ENCODE peak calls at places on chromosome 21, in six cellular contexts. One of them, this sample, is unnamed.

GRCh38 chr21:39386194-39386593 is 37.3 kb upstream of the HMGN1 start:
- DNase-seq in stimulated activated CD8-positive, alpha-beta memory T cell treated with anti-CD3 and anti-CD28 coated beads, Interleukin-4, amount 100 ng/mL, for 1 hour: no peak
- DNase-seq in tibial nerve: no peak
- DNase-seq in CD8-positive, alpha-beta memory T cell: no peak
- DNase-seq in activated CD8-positive, alpha-beta T cell treated with anti-CD3 and anti-CD28 coated beads for 36 hours: no peak
- DNase-seq in hypothalamus: peak; percentile 9
- DNase-seq in this sample: no peak

GRCh38 chr21:39345440-39345839 is 3.4 kb downstream of the HMGN1 start:
- DNase-seq in stimulated activated CD8-positive, alpha-beta memory T cell treated with anti-CD3 and anti-CD28 coated beads, Interleukin-4, amount 100 ng/mL, for 1 hour: no peak
- DNase-seq in tibial nerve: no peak
- DNase-seq in CD8-positive, alpha-beta memory T cell: no peak
- DNase-seq in activated CD8-positive, alpha-beta T cell treated with anti-CD3 and anti-CD28 coated beads for 36 hours: no peak
- DNase-seq in hypothalamus: no peak
- DNase-seq in this sample: no peak

GRCh38 chr21:15730484-15731242 is 881 bp downstream of the USP25 start:
- DNase-seq in stimulated activated CD8-positive, alpha-beta memory T cell treated with anti-CD3 and anti-CD28 coated beads, Interleukin-4, amount 100 ng/mL, for 1 hour: no peak
- DNase-seq in tibial nerve: no peak
- DNase-seq in CD8-positive, alpha-beta memory T cell: no peak
- DNase-seq in activated CD8-positive, alpha-beta T cell treated with anti-CD3 and anti-CD28 coated beads for 36 hours: no peak
- DNase-seq in hypothalamus: no peak
- DNase-seq in this sample: no peak

GRCh38 chr21:36073181-36073580 is 3.4 kb downstream of the CBR1 start:
- DNase-seq in stimulated activated CD8-positive, alpha-beta memory T cell treated with anti-CD3 and anti-CD28 coated beads, Interleukin-4, amount 100 ng/mL, for 1 hour: no peak
- DNase-seq in tibial nerve: no peak
- DNase-seq in CD8-positive, alpha-beta memory T cell: no peak
- DNase-seq in activated CD8-positive, alpha-beta T cell treated with anti-CD3 and anti-CD28 coated beads for 36 hours: no peak
- DNase-seq in hypothalamus: no peak
- DNase-seq in this sample: no peak

GRCh38 chr21:45051580-45052434 is 22.6 kb upstream of the ADARB1 start:
- DNase-seq in stimulated activated CD8-positive, alpha-beta memory T cell treated with anti-CD3 and anti-CD28 coated beads, Interleukin-4, amount 100 ng/mL, for 1 hour: no peak
- DNase-seq in tibial nerve: no peak
- DNase-seq in CD8-positive, alpha-beta memory T cell: no peak
- DNase-seq in activated CD8-positive, alpha-beta T cell treated with anti-CD3 and anti-CD28 coated beads for 36 hours: no peak
- DNase-seq in hypothalamus: no peak
- DNase-seq in this sample: no peak

GRCh38 chr21:34498623-34499022 is 13.4 kb downstream of the KCNE1 start:
- DNase-seq in stimulated activated CD8-positive, alpha-beta memory T cell treated with anti-CD3 and anti-CD28 coated beads, Interleukin-4, amount 100 ng/mL, for 1 hour: no peak
- DNase-seq in tibial nerve: no peak
- DNase-seq in CD8-positive, alpha-beta memory T cell: no peak
- DNase-seq in activated CD8-positive, alpha-beta T cell treated with anti-CD3 and anti-CD28 coated beads for 36 hours: no peak
- DNase-seq in hypothalamus: no peak
- DNase-seq in this sample: no peak

GRCh38 chr21:21200103-21200938 is 202.1 kb downstream of the NCAM2 start:
- DNase-seq in stimulated activated CD8-positive, alpha-beta memory T cell treated with anti-CD3 and anti-CD28 coated beads, Interleukin-4, amount 100 ng/mL, for 1 hour: no peak
- DNase-seq in tibial nerve: peak; percentile 53
- DNase-seq in CD8-positive, alpha-beta memory T cell: no peak
- DNase-seq in activated CD8-positive, alpha-beta T cell treated with anti-CD3 and anti-CD28 coated beads for 36 hours: peak; percentile 62
- DNase-seq in hypothalamus: no peak
- DNase-seq in this sample: no peak

GRCh38 chr21:34017127-34017961 is 56.0 kb upstream of the MRPS6 start:
- DNase-seq in stimulated activated CD8-positive, alpha-beta memory T cell treated with anti-CD3 and anti-CD28 coated beads, Interleukin-4, amount 100 ng/mL, for 1 hour: no peak
- DNase-seq in tibial nerve: no peak
- DNase-seq in CD8-positive, alpha-beta memory T cell: no peak
- DNase-seq in activated CD8-positive, alpha-beta T cell treated with anti-CD3 and anti-CD28 coated beads for 36 hours: no peak
- DNase-seq in hypothalamus: no peak
- DNase-seq in this sample: no peak

GRCh38 chr21:45974073-45975016 is 7.2 kb upstream of the COL6A1 start:
- DNase-seq in stimulated activated CD8-positive, alpha-beta memory T cell treated with anti-CD3 and anti-CD28 coated beads, Interleukin-4, amount 100 ng/mL, for 1 hour: no peak
- DNase-seq in tibial nerve: no peak
- DNase-seq in CD8-positive, alpha-beta memory T cell: no peak
- DNase-seq in activated CD8-positive, alpha-beta T cell treated with anti-CD3 and anti-CD28 coated beads for 36 hours: peak; percentile 27
- DNase-seq in hypothalamus: no peak
- DNase-seq in this sample: no peak

GRCh38 chr21:25171438-25171837 is 435.8 kb downstream of the MRPL39 start:
- DNase-seq in stimulated activated CD8-positive, alpha-beta memory T cell treated with anti-CD3 and anti-CD28 coated beads, Interleukin-4, amount 100 ng/mL, for 1 hour: no peak
- DNase-seq in tibial nerve: no peak
- DNase-seq in CD8-positive, alpha-beta memory T cell: no peak
- DNase-seq in activated CD8-positive, alpha-beta T cell treated with anti-CD3 and anti-CD28 coated beads for 36 hours: no peak
- DNase-seq in hypothalamus: no peak
- DNase-seq in this sample: no peak

GRCh38 chr21:43305336-43305665 is 121.6 kb downstream of the SIK1 start:
- DNase-seq in stimulated activated CD8-positive, alpha-beta memory T cell treated with anti-CD3 and anti-CD28 coated beads, Interleukin-4, amount 100 ng/mL, for 1 hour: no peak
- DNase-seq in tibial nerve: no peak
- DNase-seq in CD8-positive, alpha-beta memory T cell: no peak
- DNase-seq in activated CD8-positive, alpha-beta T cell treated with anti-CD3 and anti-CD28 coated beads for 36 hours: no peak
- DNase-seq in hypothalamus: no peak
- DNase-seq in this sample: no peak

GRCh38 chr21:32147041-32147440 is 131.8 kb downstream of the MIS18A start:
- DNase-seq in stimulated activated CD8-positive, alpha-beta memory T cell treated with anti-CD3 and anti-CD28 coated beads, Interleukin-4, amount 100 ng/mL, for 1 hour: no peak
- DNase-seq in tibial nerve: no peak
- DNase-seq in CD8-positive, alpha-beta memory T cell: no peak
- DNase-seq in activated CD8-positive, alpha-beta T cell treated with anti-CD3 and anti-CD28 coated beads for 36 hours: no peak
- DNase-seq in hypothalamus: no peak
- DNase-seq in this sample: no peak

GRCh38 chr21:25881524-25882376 is 147.0 kb downstream of the GABPA start:
- DNase-seq in stimulated activated CD8-positive, alpha-beta memory T cell treated with anti-CD3 and anti-CD28 coated beads, Interleukin-4, amount 100 ng/mL, for 1 hour: peak; percentile 21
- DNase-seq in tibial nerve: peak; percentile 60
- DNase-seq in CD8-positive, alpha-beta memory T cell: peak; percentile 32
- DNase-seq in activated CD8-positive, alpha-beta T cell treated with anti-CD3 and anti-CD28 coated beads for 36 hours: peak; percentile 75
- DNase-seq in hypothalamus: peak; percentile 9
- DNase-seq in this sample: peak; percentile 47

GRCh38 chr21:44005593-44005992 is 6.5 kb upstream of the TRAPPC10 start:
- DNase-seq in stimulated activated CD8-positive, alpha-beta memory T cell treated with anti-CD3 and anti-CD28 coated beads, Interleukin-4, amount 100 ng/mL, for 1 hour: no peak
- DNase-seq in tibial nerve: no peak
- DNase-seq in CD8-positive, alpha-beta memory T cell: no peak
- DNase-seq in activated CD8-positive, alpha-beta T cell treated with anti-CD3 and anti-CD28 coated beads for 36 hours: no peak
- DNase-seq in hypothalamus: no peak
- DNase-seq in this sample: no peak

GRCh38 chr21:14718957-14719356 is 172.8 kb upstream of the SAMSN1 start:
- DNase-seq in stimulated activated CD8-positive, alpha-beta memory T cell treated with anti-CD3 and anti-CD28 coated beads, Interleukin-4, amount 100 ng/mL, for 1 hour: no peak
- DNase-seq in tibial nerve: no peak
- DNase-seq in CD8-positive, alpha-beta memory T cell: no peak
- DNase-seq in activated CD8-positive, alpha-beta T cell treated with anti-CD3 and anti-CD28 coated beads for 36 hours: no peak
- DNase-seq in hypothalamus: no peak
- DNase-seq in this sample: no peak

GRCh38 chr21:45317401-45318145 is 29.9 kb upstream of the POFUT2 start:
- DNase-seq in stimulated activated CD8-positive, alpha-beta memory T cell treated with anti-CD3 and anti-CD28 coated beads, Interleukin-4, amount 100 ng/mL, for 1 hour: no peak
- DNase-seq in tibial nerve: no peak
- DNase-seq in CD8-positive, alpha-beta memory T cell: no peak
- DNase-seq in activated CD8-positive, alpha-beta T cell treated with anti-CD3 and anti-CD28 coated beads for 36 hours: no peak
- DNase-seq in hypothalamus: no peak
- DNase-seq in this sample: no peak

GRCh38 chr21:45365608-45366241 is 39.2 kb upstream of the COL18A1 start:
- DNase-seq in stimulated activated CD8-positive, alpha-beta memory T cell treated with anti-CD3 and anti-CD28 coated beads, Interleukin-4, amount 100 ng/mL, for 1 hour: no peak
- DNase-seq in tibial nerve: no peak
- DNase-seq in CD8-positive, alpha-beta memory T cell: no peak
- DNase-seq in activated CD8-positive, alpha-beta T cell treated with anti-CD3 and anti-CD28 coated beads for 36 hours: no peak
- DNase-seq in hypothalamus: no peak
- DNase-seq in this sample: no peak

GRCh38 chr21:44930543-44930981 is 9.3 kb upstream of the SLX9 start:
- DNase-seq in stimulated activated CD8-positive, alpha-beta memory T cell treated with anti-CD3 and anti-CD28 coated beads, Interleukin-4, amount 100 ng/mL, for 1 hour: no peak
- DNase-seq in tibial nerve: no peak
- DNase-seq in CD8-positive, alpha-beta memory T cell: peak; percentile 67
- DNase-seq in activated CD8-positive, alpha-beta T cell treated with anti-CD3 and anti-CD28 coated beads for 36 hours: peak; percentile 89
- DNase-seq in hypothalamus: no peak
- DNase-seq in this sample: no peak

GRCh38 chr21:44681861-44682579 is at the start of gene KRTAP12-1:
- DNase-seq in stimulated activated CD8-positive, alpha-beta memory T cell treated with anti-CD3 and anti-CD28 coated beads, Interleukin-4, amount 100 ng/mL, for 1 hour: no peak
- DNase-seq in tibial nerve: no peak
- DNase-seq in CD8-positive, alpha-beta memory T cell: no peak
- DNase-seq in activated CD8-positive, alpha-beta T cell treated with anti-CD3 and anti-CD28 coated beads for 36 hours: no peak
- DNase-seq in hypothalamus: no peak
- DNase-seq in this sample: peak; percentile 83

This sample was measured in NCI-H2107.